ENCODE peak calls at places on chromosomes 16 and 17, in five cellular contexts. C is transverse colon; A is osteocyte; S is CD4-positive, alpha-beta memory T cell; Q is HCT116. E is an unnamed sample.

GRCh38 chr16:49969356-49970030 is 55.5 kb upstream of the CNEP1R1 start:
- DNase-seq in C (no peak), A (no peak), S (no peak), Q (no peak), E (no peak)

GRCh38 chr16:49811630-49812334 is 44.1 kb downstream of the ZNF423 start:
- DNase-seq in C (no peak), A (peak), S (no peak), Q (no peak), E (no peak)

GRCh38 chr16:81401035-81401950 is 43.3 kb upstream of the CMIP start:
- DNase-seq in C (peak), A (no peak), S (no peak), Q (peak), E (no peak)

GRCh38 chr17:12995106-12995895 is 22.5 kb downstream of the ELAC2 start:
- DNase-seq in C (no peak), A (no peak), S (no peak), Q (no peak), E (no peak)

GRCh38 chr16:21097151-21097550 is 53.5 kb downstream of the DNAH3 start:
- DNase-seq in C (no peak), A (no peak), S (no peak), Q (no peak), E (no peak)

GRCh38 chr17:20896153-20896649 is 146.6 kb downstream of the USP22 start:
- DNase-seq in C (peak), A (no peak), S (peak), Q (no peak), E (no peak)

GRCh38 chr17:49823614-49824013 is 24.3 kb downstream of the TAC4 start:
- DNase-seq in C (no peak), A (no peak), S (no peak), Q (no peak), E (no peak)

GRCh38 chr16:29664133-29664912 is 1.3 kb downstream of the SPN start:
- DNase-seq in C (peak), A (no peak), S (peak), Q (no peak), E (no peak)

GRCh38 chr17:31807846-31808245 is 51.2 kb downstream of the COPRS start:
- DNase-seq in C (no peak), A (no peak), S (no peak), Q (no peak), E (no peak)

GRCh38 chr16:83513006-83513755 is 294.6 kb upstream of the HSBP1 start:
- DNase-seq in C (no peak), A (no peak), S (no peak), Q (no peak), E (no peak)

GRCh38 chr17:77772899-77773358 is 185.6 kb upstream of the TNRC6C start:
- DNase-seq in C (no peak), A (no peak), S (no peak), Q (no peak), E (no peak)

GRCh38 chr16:14462811-14463210 is 167.2 kb downstream of the PARN start:
- DNase-seq in C (no peak), A (no peak), S (no peak), Q (no peak), E (no peak)

GRCh38 chr16:29977063-29977462 is 3.4 kb downstream of the TAOK2 start:
- DNase-seq in C (no peak), A (no peak), S (no peak), Q (no peak), E (no peak)

E was measured in LNCaP clone FGC.